ENCODE peak calls at places on chromosomes 12 and 14, in six cellular contexts. One of them, this sample, is unnamed. For H3K36me3, the result is how much of the 10 kb centered on the place peaks cover.

GRCh38 chr12:94676922-94677321 is 26.6 kb upstream of the TMCC3 start:
- DNase-seq in PC-9: no peak
- DNase-seq in sigmoid colon: no peak
- DNase-seq in ovary: no peak
- DNase-seq in uterus: no peak
- DNase-seq in astrocyte: no peak
- DNase-seq in this sample: no peak

GRCh38 chr14:45587142-45587541 is 334.1 kb upstream of the MIS18BP1 start:
- DNase-seq in PC-9: no peak
- DNase-seq in sigmoid colon: no peak
- DNase-seq in ovary: no peak
- DNase-seq in uterus: no peak
- DNase-seq in astrocyte: no peak
- DNase-seq in this sample: no peak

GRCh38 chr12:32517966-32518365 is 118.6 kb downstream of the FGD4 start:
- DNase-seq in PC-9: no peak
- DNase-seq in sigmoid colon: no peak
- DNase-seq in ovary: no peak
- DNase-seq in uterus: no peak
- DNase-seq in astrocyte: no peak
- DNase-seq in this sample: no peak

GRCh38 chr14:61710853-61711817 is 15.8 kb downstream of the HIF1A start:
- DNase-seq in PC-9: peak
- DNase-seq in sigmoid colon: no peak
- DNase-seq in ovary: no peak
- DNase-seq in uterus: no peak
- DNase-seq in astrocyte: no peak
- DNase-seq in this sample: no peak

GRCh38 chr12:23049180-23049579 is 424.2 kb downstream of the ETNK1 start:
- DNase-seq in PC-9: no peak
- DNase-seq in sigmoid colon: no peak
- DNase-seq in ovary: no peak
- DNase-seq in uterus: no peak
- DNase-seq in astrocyte: peak
- DNase-seq in this sample: no peak

GRCh38 chr12:44574586-44574985 is 301.5 kb downstream of the NELL2 start:
- DNase-seq in PC-9: no peak
- DNase-seq in sigmoid colon: no peak
- DNase-seq in ovary: no peak
- DNase-seq in uterus: no peak
- DNase-seq in astrocyte: peak
- DNase-seq in this sample: no peak

GRCh38 chr12:22188431-22188830 is 142.4 kb downstream of the CMAS start:
- DNase-seq in PC-9: no peak
- DNase-seq in sigmoid colon: no peak
- DNase-seq in ovary: no peak
- DNase-seq in uterus: no peak
- DNase-seq in astrocyte: no peak
- DNase-seq in this sample: no peak

GRCh38 chr14:44803239-44803905 is 158.4 kb downstream of the KLHL28 start:
- DNase-seq in PC-9: peak
- DNase-seq in sigmoid colon: no peak
- DNase-seq in ovary: no peak
- DNase-seq in uterus: no peak
- DNase-seq in astrocyte: peak
- DNase-seq in this sample: peak

GRCh38 chr14:101796479-101796878 is 35.0 kb downstream of the PPP2R5C start:
- DNase-seq in PC-9: no peak
- DNase-seq in sigmoid colon: no peak
- DNase-seq in ovary: no peak
- DNase-seq in uterus: no peak
- DNase-seq in astrocyte: no peak
- DNase-seq in this sample: no peak

GRCh38 chr12:1848146-1848545 is 27.8 kb downstream of the LRTM2 start:
- DNase-seq in PC-9: no peak
- DNase-seq in sigmoid colon: peak
- DNase-seq in ovary: no peak
- DNase-seq in uterus: peak
- DNase-seq in astrocyte: no peak
- DNase-seq in this sample: no peak

GRCh38 chr12:73678335-73678734 is 859.3 kb upstream of the ATXN7L3B start:
- DNase-seq in PC-9: peak
- DNase-seq in sigmoid colon: no peak
- DNase-seq in ovary: no peak
- DNase-seq in uterus: no peak
- DNase-seq in astrocyte: no peak
- DNase-seq in this sample: no peak

GRCh38 chr12:111451232-111451631 is 45.5 kb downstream of the SH2B3 start:
- DNase-seq in PC-9: no peak
- DNase-seq in sigmoid colon: no peak
- DNase-seq in ovary: no peak
- DNase-seq in uterus: no peak
- DNase-seq in astrocyte: no peak
- DNase-seq in this sample: no peak

GRCh38 chr12:111453071-111453989 is 47.6 kb downstream of the SH2B3 start:
- DNase-seq in PC-9: no peak
- DNase-seq in sigmoid colon: peak
- DNase-seq in ovary: no peak
- DNase-seq in uterus: no peak
- DNase-seq in astrocyte: no peak
- DNase-seq in this sample: no peak

GRCh38 chr12:111450676-111451075 is 45.0 kb downstream of the SH2B3 start:
- DNase-seq in PC-9: no peak
- DNase-seq in sigmoid colon: peak
- DNase-seq in ovary: no peak
- DNase-seq in uterus: no peak
- DNase-seq in astrocyte: no peak
- DNase-seq in this sample: no peak

GRCh38 chr12:111448831-111449790 is 43.4 kb downstream of the SH2B3 start:
- DNase-seq in PC-9: no peak
- DNase-seq in sigmoid colon: peak
- DNase-seq in ovary: no peak
- DNase-seq in uterus: no peak
- DNase-seq in astrocyte: no peak
- DNase-seq in this sample: no peak

DNA sequence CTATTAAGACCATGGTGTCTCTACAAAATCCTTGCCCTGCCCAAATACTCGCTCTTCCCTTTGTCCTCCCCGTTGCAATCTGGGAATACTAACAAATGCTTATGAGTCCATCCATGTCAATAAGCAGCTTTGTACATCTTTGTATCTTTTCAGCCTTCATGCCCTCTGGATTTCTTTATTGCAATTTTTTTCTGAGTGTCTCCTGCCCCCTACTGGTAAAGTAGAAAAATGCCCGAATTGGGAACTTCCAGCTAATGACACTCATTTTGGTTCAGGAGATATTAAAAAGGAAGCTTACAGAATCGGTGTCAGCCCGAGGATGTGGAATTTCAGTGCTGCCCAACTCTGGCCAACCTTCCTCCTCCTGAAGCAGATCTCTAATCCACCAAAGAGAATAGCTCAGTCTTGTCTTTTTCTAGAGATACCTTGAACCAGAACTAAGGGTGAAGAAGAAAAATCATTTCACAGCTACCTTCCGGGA is 46.0 kb downstream of the SH2B3 start:
- DNase-seq in PC-9: no peak
- DNase-seq in sigmoid colon: peak
- DNase-seq in ovary: no peak
- DNase-seq in uterus: no peak
- DNase-seq in astrocyte: no peak
- DNase-seq in this sample: peak
- TF ChIP-seq CTCF in PC-9: peak
- TF ChIP-seq CTCF in sigmoid colon: peak
- TF ChIP-seq CTCF in ovary: peak
- TF ChIP-seq CTCF in uterus: peak
- TF ChIP-seq CTCF in astrocyte: peak
- TF ChIP-seq CTCF in this sample: peak

GRCh38 chr12:52826611-52827498 is 7.3 kb downstream of the KRT79 start:
- DNase-seq in PC-9: no peak
- DNase-seq in sigmoid colon: no peak
- DNase-seq in ovary: no peak
- DNase-seq in uterus: no peak
- DNase-seq in astrocyte: no peak
- DNase-seq in this sample: no peak

GRCh38 chr12:52829986-52830385 is 4.1 kb downstream of the KRT79 start:
- DNase-seq in PC-9: no peak
- DNase-seq in sigmoid colon: no peak
- DNase-seq in ovary: no peak
- DNase-seq in uterus: no peak
- DNase-seq in astrocyte: no peak
- DNase-seq in this sample: no peak

GRCh38 chr12:52827499-52828090 is 6.5 kb downstream of the KRT79 start:
- DNase-seq in PC-9: no peak
- DNase-seq in sigmoid colon: no peak
- DNase-seq in ovary: no peak
- DNase-seq in uterus: no peak
- DNase-seq in astrocyte: no peak
- DNase-seq in this sample: no peak

GRCh38 chr12:52825961-52826360 is 8.2 kb downstream of the KRT79 start:
- DNase-seq in PC-9: no peak
- DNase-seq in sigmoid colon: no peak
- DNase-seq in ovary: no peak
- DNase-seq in uterus: no peak
- DNase-seq in astrocyte: no peak
- DNase-seq in this sample: no peak

DNA sequence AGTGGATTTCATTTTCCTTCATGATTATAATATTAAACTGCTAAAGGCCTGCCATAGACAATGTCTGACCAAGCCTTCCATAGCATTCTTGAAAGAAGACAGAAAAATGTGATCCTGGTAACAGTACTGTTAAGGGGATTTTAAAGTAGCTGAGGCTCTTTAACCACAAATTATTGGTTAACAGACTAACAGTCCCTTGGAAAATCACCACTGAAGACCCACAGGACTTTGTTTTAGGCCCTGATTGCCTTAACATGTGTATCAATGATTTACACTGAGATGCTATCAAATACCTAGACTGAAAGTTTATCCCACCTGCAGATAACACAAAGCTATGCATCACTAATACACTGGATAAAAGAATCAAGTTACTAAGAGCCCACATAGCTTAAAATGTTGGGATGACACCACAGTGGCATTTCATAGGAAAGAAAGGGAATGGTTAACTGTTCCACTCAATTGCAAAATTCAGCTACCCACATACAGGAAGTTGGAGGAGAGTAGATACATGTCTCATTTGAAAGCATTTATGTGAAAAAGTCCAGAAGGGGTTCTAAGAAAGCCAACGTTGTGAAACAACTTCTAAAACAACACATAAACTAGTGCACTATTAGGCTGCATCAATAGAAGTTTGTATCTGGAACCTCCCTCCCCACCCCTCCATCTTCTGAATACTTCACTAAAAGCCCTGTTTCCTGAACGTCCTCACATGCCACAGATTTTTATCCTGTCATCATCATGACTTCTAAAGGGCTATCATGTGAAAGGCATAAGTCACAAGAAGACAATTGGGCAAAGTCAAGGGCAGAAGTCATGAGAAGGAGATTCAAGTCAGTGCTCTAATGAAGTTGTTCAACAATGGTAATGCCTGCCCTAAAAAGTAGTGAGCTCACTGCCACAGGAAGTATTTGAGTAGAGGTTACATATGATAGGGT is 5.7 kb downstream of the KRT79 start:
- DNase-seq in PC-9: no peak
- DNase-seq in sigmoid colon: no peak
- DNase-seq in ovary: no peak
- DNase-seq in uterus: no peak
- DNase-seq in astrocyte: no peak
- DNase-seq in this sample: peak
- H3K27ac ChIP-seq in PC-9: no peak
- H3K27ac ChIP-seq in sigmoid colon: no peak
- H3K27ac ChIP-seq in ovary: no peak
- H3K27ac ChIP-seq in uterus: no peak
- H3K27ac ChIP-seq in astrocyte: no peak
- H3K27ac ChIP-seq in this sample: no peak

GRCh38 chr12:112160611-112161010 is 35.3 kb downstream of the TRAFD1 start:
- DNase-seq in PC-9: no peak
- DNase-seq in sigmoid colon: peak
- DNase-seq in ovary: no peak
- DNase-seq in uterus: no peak
- DNase-seq in astrocyte: no peak
- DNase-seq in this sample: no peak

GRCh38 chr12:112163471-112164325 is 38.3 kb downstream of the TRAFD1 start:
- DNase-seq in PC-9: no peak
- DNase-seq in sigmoid colon: peak
- DNase-seq in ovary: no peak
- DNase-seq in uterus: no peak
- DNase-seq in astrocyte: no peak
- DNase-seq in this sample: no peak

GRCh38 chr12:112163056-112163455 is 37.7 kb downstream of the TRAFD1 start:
- DNase-seq in PC-9: no peak
- DNase-seq in sigmoid colon: peak
- DNase-seq in ovary: no peak
- DNase-seq in uterus: no peak
- DNase-seq in astrocyte: no peak
- DNase-seq in this sample: no peak

GRCh38 chr12:112161711-112162110 is 36.4 kb downstream of the TRAFD1 start:
- DNase-seq in PC-9: no peak
- DNase-seq in sigmoid colon: peak
- DNase-seq in ovary: no peak
- DNase-seq in uterus: no peak
- DNase-seq in astrocyte: no peak
- DNase-seq in this sample: peak

DNA sequence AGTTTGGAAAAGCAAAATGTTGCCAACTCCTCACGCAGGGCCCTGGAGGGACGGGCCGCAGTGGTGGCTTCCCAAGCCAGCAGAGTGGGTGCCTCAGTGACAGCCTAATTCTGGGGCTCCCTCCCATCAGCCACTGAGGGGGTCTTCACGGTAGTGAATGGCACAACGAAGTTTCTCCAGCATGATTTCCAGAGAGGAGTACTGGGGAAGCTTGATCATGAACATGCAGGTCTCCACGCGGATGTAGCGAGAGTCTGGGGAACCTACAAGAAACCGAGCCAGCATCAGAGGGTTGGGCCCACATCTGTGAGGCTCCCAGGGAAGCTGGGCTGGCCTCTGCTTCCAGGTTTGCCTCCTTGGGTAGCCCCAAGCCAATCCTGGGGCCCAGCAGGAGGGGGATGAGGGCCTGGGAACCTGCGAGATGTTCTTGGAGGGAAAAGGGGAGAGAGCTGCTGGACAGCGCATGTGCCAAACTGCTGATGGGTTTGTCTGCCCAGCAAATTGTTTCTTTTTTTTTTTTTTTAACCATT is 37.0 kb downstream of the TRAFD1 start:
- DNase-seq in PC-9: no peak
- DNase-seq in sigmoid colon: peak
- DNase-seq in ovary: no peak
- DNase-seq in uterus: no peak
- DNase-seq in astrocyte: no peak
- DNase-seq in this sample: no peak
- H3K36me3 ChIP-seq in PC-9: under half
- H3K36me3 ChIP-seq in sigmoid colon: under half
- H3K36me3 ChIP-seq in ovary: under half
- H3K36me3 ChIP-seq in uterus: under half
- H3K36me3 ChIP-seq in astrocyte: under half
- H3K36me3 ChIP-seq in this sample: under half

DNA sequence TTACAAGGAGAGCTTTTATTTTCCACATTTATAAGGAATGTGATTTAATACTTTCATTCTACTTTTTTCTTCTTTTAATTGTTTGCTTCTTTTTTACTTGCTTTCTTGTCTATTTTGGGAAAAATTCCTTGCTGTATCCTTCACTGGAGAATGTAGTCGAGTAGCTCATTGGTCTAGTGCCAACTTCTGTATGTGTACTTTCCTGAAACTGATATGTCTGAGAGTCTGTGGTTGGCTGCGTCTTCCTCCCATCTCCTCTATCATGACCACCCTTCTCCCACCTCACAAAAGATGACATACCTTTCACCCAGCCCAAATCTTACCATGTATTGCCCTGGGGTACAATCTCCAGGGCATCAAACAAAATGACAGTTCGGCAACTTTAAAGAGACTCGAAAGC is 51.9 kb downstream of the MSRB3 start:
- DNase-seq in PC-9: no peak
- DNase-seq in sigmoid colon: no peak
- DNase-seq in ovary: no peak
- DNase-seq in uterus: no peak
- DNase-seq in astrocyte: peak
- DNase-seq in this sample: no peak
- TF ChIP-seq CTCF in PC-9: no peak
- TF ChIP-seq CTCF in sigmoid colon: no peak
- TF ChIP-seq CTCF in ovary: no peak
- TF ChIP-seq CTCF in uterus: no peak
- TF ChIP-seq CTCF in astrocyte: no peak
- TF ChIP-seq CTCF in this sample: no peak

This sample was measured in cardiac muscle cell.